ENCODE peak calls at places on chromosome 22, in four cellular contexts. One of them, this sample, is unnamed.
A peak's percentile ranks its signal among the peaks of the same experiment; 100 is the strongest.

GRCh38 chr22:38246046-38246658 is 26.7 kb downstream of the TMEM184B start:
- DNase-seq in left ventricle myocardium inferior: no peak
- DNase-seq in NT2/D1: no peak
- DNase-seq in foreskin fibroblast: no peak
- DNase-seq in this sample: no peak

GRCh38 chr22:50696799-50697561 is 24.4 kb downstream of the SHANK3 start:
- DNase-seq in left ventricle myocardium inferior: peak; percentile 20
- DNase-seq in NT2/D1: no peak
- DNase-seq in foreskin fibroblast: peak; percentile 55
- DNase-seq in this sample: no peak

GRCh38 chr22:45268167-45268957 is 16.4 kb upstream of the UPK3A start:
- DNase-seq in left ventricle myocardium inferior: no peak
- DNase-seq in NT2/D1: peak; percentile 81
- DNase-seq in foreskin fibroblast: peak; percentile 45
- DNase-seq in this sample: no peak

GRCh38 chr22:35154937-35155387 is 89.0 kb downstream of the ISX start:
- DNase-seq in left ventricle myocardium inferior: peak; percentile 26
- DNase-seq in NT2/D1: peak; percentile 82
- DNase-seq in foreskin fibroblast: peak; percentile 67
- DNase-seq in this sample: no peak

GRCh38 chr22:38699784-38700183 is 959 bp downstream of the JOSD1 start:
- DNase-seq in left ventricle myocardium inferior: no peak
- DNase-seq in NT2/D1: no peak
- DNase-seq in foreskin fibroblast: peak; percentile 62
- DNase-seq in this sample: no peak

GRCh38 chr22:19717691-19718254 is 3.5 kb downstream of the SEPTIN5 start:
- DNase-seq in left ventricle myocardium inferior: peak; percentile 81
- DNase-seq in NT2/D1: no peak
- DNase-seq in foreskin fibroblast: peak; percentile 90
- DNase-seq in this sample: no peak

GRCh38 chr22:49587987-49588386 is 239.7 kb downstream of the BRD1 start:
- DNase-seq in left ventricle myocardium inferior: no peak
- DNase-seq in NT2/D1: no peak
- DNase-seq in foreskin fibroblast: no peak
- DNase-seq in this sample: no peak

GRCh38 chr22:39896313-39896996 is 2.9 kb upstream of the ENTHD1 start:
- DNase-seq in left ventricle myocardium inferior: no peak
- DNase-seq in NT2/D1: no peak
- DNase-seq in foreskin fibroblast: no peak
- DNase-seq in this sample: no peak

GRCh38 chr22:50727678-50728522 is 10.1 kb upstream of the ACR start:
- DNase-seq in left ventricle myocardium inferior: peak; percentile 9
- DNase-seq in NT2/D1: no peak
- DNase-seq in foreskin fibroblast: no peak
- DNase-seq in this sample: no peak

GRCh38 chr22:37892566-37893338 is 13.3 kb upstream of the MICALL1 start:
- DNase-seq in left ventricle myocardium inferior: peak; percentile 75
- DNase-seq in NT2/D1: no peak
- DNase-seq in foreskin fibroblast: no peak
- DNase-seq in this sample: no peak

GRCh38 chr22:21585389-21585788 is 17.9 kb downstream of the UBE2L3 start:
- DNase-seq in left ventricle myocardium inferior: no peak
- DNase-seq in NT2/D1: no peak
- DNase-seq in foreskin fibroblast: no peak
- DNase-seq in this sample: no peak

GRCh38 chr22:22955276-22955798 is 67.7 kb downstream of the IGLL5 start:
- DNase-seq in left ventricle myocardium inferior: no peak
- DNase-seq in NT2/D1: no peak
- DNase-seq in foreskin fibroblast: no peak
- DNase-seq in this sample: no peak

GRCh38 chr22:48760481-48761238 is 1067.0 kb downstream of the BRD1 start:
- DNase-seq in left ventricle myocardium inferior: no peak
- DNase-seq in NT2/D1: no peak
- DNase-seq in foreskin fibroblast: no peak
- DNase-seq in this sample: no peak

GRCh38 chr22:46012881-46013281 is 35.9 kb upstream of the WNT7B start:
- DNase-seq in left ventricle myocardium inferior: peak; percentile 19
- DNase-seq in NT2/D1: no peak
- DNase-seq in foreskin fibroblast: no peak
- DNase-seq in this sample: no peak

GRCh38 chr22:19003518-19003917 is 67.4 kb upstream of the PRODH start:
- DNase-seq in left ventricle myocardium inferior: no peak
- DNase-seq in NT2/D1: no peak
- DNase-seq in foreskin fibroblast: no peak
- DNase-seq in this sample: no peak

GRCh38 chr22:30221121-30221992 is 25.2 kb downstream of the LIF start:
- DNase-seq in left ventricle myocardium inferior: no peak
- DNase-seq in NT2/D1: no peak
- DNase-seq in foreskin fibroblast: no peak
- DNase-seq in this sample: no peak

GRCh38 chr22:50576806-50577696 is 1.2 kb downstream of the CPT1B start:
- DNase-seq in left ventricle myocardium inferior: no peak
- DNase-seq in NT2/D1: no peak
- DNase-seq in foreskin fibroblast: no peak
- DNase-seq in this sample: no peak

GRCh38 chr22:37254867-37255233 is 10.8 kb upstream of the RAC2 start:
- DNase-seq in left ventricle myocardium inferior: no peak
- DNase-seq in NT2/D1: no peak
- DNase-seq in foreskin fibroblast: no peak
- DNase-seq in this sample: no peak

GRCh38 chr22:32376681-32377080 is 19.0 kb downstream of the RFPL3 start:
- DNase-seq in left ventricle myocardium inferior: no peak
- DNase-seq in NT2/D1: no peak
- DNase-seq in foreskin fibroblast: no peak
- DNase-seq in this sample: no peak

GRCh38 chr22:21778705-21779363 is 43.2 kb upstream of the YPEL1 start:
- DNase-seq in left ventricle myocardium inferior: no peak
- DNase-seq in NT2/D1: no peak
- DNase-seq in foreskin fibroblast: peak; percentile 56
- DNase-seq in this sample: no peak

GRCh38 chr22:24532075-24532474 is 22.9 kb downstream of the GUCD1 start:
- DNase-seq in left ventricle myocardium inferior: no peak
- DNase-seq in NT2/D1: no peak
- DNase-seq in foreskin fibroblast: no peak
- DNase-seq in this sample: no peak

DNA sequence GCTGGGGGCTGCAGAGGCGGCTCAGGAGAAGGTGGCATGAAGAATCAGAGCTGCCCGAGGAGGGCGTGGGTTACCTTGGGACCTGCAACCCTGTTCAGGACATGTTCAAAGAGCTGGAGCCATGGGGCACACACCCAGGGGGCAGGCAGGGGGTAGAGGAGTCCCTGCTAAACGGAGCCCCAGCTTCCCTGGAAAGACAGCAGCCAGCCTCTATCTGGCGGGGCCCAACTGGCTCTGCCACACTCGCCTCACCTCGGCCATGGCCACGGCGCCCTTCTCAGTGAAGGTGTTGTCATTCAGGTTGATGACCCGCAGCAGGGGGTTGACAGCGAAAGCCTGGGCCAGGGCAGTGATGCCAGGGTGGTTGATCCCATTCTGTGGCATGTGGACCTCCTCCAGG is 17.0 kb upstream of the CHADL start:
- DNase-seq in left ventricle myocardium inferior: no peak
- DNase-seq in NT2/D1: no peak
- DNase-seq in foreskin fibroblast: no peak
- DNase-seq in this sample: no peak
- H3K4me3 ChIP-seq in left ventricle myocardium inferior: no peak overlapping the region
- H3K4me3 ChIP-seq in NT2/D1: no peak overlapping the region
- H3K4me3 ChIP-seq in foreskin fibroblast: no peak overlapping the region
- H3K4me3 ChIP-seq in this sample: no peak overlapping the region

DNA sequence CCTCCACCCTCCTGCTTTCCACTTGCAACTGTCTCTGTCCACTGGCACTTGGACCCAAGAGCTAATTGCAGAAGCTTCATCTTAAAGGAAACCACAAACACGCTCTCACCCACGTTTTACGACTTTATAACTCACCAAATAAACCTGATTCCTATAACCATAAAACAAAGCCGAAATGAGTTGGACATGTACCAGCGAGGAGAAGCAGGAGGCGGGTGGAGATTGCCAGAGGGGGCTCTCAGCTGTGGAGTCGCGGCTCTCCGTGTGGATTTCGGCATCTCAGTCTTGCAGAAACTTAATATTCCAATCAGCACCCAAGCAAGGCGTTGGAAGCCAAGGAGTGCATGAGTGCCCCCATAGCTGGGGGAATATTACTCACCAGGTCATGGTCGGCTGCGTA is 483.6 kb downstream of the MN1 start:
- DNase-seq in left ventricle myocardium inferior: no peak
- DNase-seq in NT2/D1: no peak
- DNase-seq in foreskin fibroblast: no peak
- DNase-seq in this sample: peak; percentile 19
- H3K4me3 ChIP-seq in left ventricle myocardium inferior: no peak overlapping the region
- H3K4me3 ChIP-seq in NT2/D1: no peak overlapping the region
- H3K4me3 ChIP-seq in foreskin fibroblast: no peak overlapping the region
- H3K4me3 ChIP-seq in this sample: no peak overlapping the region

GRCh38 chr22:43153916-43154315 is 2.6 kb downstream of the TSPO start:
- DNase-seq in left ventricle myocardium inferior: no peak
- DNase-seq in NT2/D1: no peak
- DNase-seq in foreskin fibroblast: no peak
- DNase-seq in this sample: no peak
- H3K4me3 ChIP-seq in left ventricle myocardium inferior: no peak overlapping the region
- H3K4me3 ChIP-seq in NT2/D1: no peak overlapping the region
- H3K4me3 ChIP-seq in foreskin fibroblast: no peak overlapping the region
- H3K4me3 ChIP-seq in this sample: no peak overlapping the region

DNA sequence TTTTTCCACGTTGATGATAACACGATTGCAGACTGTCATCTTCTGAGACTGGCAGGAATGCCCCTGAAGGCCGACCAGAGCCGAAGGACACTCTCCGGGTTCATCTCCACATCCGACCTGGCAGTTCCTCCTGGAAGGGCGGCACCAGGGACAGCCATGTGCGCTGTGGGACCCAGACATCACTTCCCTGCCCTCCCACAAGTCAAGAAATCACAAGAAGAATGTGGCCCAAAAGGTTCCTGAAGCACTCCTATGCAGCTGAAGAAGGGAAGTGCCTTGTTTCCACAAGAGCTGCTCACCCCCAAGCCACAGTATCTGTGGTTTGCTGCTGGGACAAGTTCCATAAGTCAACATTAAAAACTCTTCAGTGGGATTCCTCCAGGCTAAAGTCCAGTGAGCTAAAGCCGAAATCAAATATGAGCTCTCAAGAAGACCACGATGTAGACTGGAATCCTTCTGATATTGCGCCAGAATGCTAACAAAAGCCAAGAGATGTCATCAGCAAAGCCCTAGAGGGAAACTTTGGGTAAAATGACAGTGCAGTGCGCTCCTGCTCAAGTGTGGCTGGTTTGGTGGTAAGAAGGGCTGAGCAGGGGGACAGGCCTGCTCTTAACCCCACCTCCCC is 21.2 kb downstream of the PACSIN2 start:
- DNase-seq in left ventricle myocardium inferior: no peak
- DNase-seq in NT2/D1: no peak
- DNase-seq in foreskin fibroblast: peak; percentile 78
- DNase-seq in this sample: no peak
- H3K4me3 ChIP-seq in left ventricle myocardium inferior: no peak overlapping the region
- H3K4me3 ChIP-seq in NT2/D1: no peak overlapping the region
- H3K4me3 ChIP-seq in foreskin fibroblast: no peak overlapping the region
- H3K4me3 ChIP-seq in this sample: no peak overlapping the region

DNA sequence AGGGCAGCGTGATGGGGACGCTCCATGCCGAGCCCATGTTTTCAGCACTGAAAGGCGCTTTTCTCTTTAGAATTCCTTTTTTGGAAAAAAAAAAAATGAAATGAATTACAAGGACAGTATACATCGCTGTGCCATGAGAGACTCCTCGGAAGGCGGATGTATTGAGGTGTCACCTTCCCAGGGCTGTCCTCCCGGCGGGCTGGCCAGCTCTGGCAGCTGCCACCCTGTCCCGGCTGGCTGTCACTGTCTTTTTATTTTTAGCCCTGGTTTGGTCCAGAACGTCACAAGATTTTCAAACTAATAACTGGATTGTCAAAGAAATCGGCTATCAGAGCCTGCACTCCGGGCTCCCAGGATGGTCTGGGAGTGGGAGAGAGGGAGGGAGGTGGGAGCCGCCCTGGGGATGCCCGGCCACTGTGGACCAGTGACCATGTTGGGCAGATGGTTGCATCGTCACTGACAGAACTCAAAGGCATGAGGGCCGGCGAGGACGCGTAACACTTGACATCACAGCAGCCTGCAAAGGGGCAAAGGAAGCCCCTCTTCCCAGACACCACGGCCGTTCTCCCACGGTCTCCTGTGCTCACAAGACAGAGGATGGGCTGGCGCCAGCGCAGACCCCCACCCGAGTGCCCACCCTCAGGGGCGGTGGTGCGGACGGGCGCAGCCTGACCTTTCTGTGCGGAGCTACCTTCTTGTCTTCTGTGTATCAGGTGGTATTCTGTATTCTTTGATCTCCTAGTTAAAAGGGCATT is 392.9 kb downstream of the TBC1D22A start:
- DNase-seq in left ventricle myocardium inferior: no peak
- DNase-seq in NT2/D1: no peak
- DNase-seq in foreskin fibroblast: no peak
- DNase-seq in this sample: no peak
- H3K4me3 ChIP-seq in left ventricle myocardium inferior: peak overlapping the region; percentile 53
- H3K4me3 ChIP-seq in NT2/D1: no peak overlapping the region
- H3K4me3 ChIP-seq in foreskin fibroblast: no peak overlapping the region
- H3K4me3 ChIP-seq in this sample: no peak overlapping the region

GRCh38 chr22:27802389-27803079 is 978 bp upstream of the MN1 start:
- DNase-seq in left ventricle myocardium inferior: no peak
- DNase-seq in NT2/D1: no peak
- DNase-seq in foreskin fibroblast: no peak
- DNase-seq in this sample: no peak
- H3K4me3 ChIP-seq in left ventricle myocardium inferior: peak overlapping the region; percentile 92
- H3K4me3 ChIP-seq in NT2/D1: peak overlapping the region; percentile 78
- H3K4me3 ChIP-seq in foreskin fibroblast: peak overlapping the region; percentile 72
- H3K4me3 ChIP-seq in this sample: peak overlapping the region; percentile 72

GRCh38 chr22:44025171-44026065 is 1.3 kb downstream of the PARVB start:
- DNase-seq in left ventricle myocardium inferior: peak; percentile 64
- DNase-seq in NT2/D1: no peak
- DNase-seq in foreskin fibroblast: no peak
- DNase-seq in this sample: no peak
- H3K4me3 ChIP-seq in left ventricle myocardium inferior: peak overlapping the region; percentile 80
- H3K4me3 ChIP-seq in NT2/D1: no peak overlapping the region
- H3K4me3 ChIP-seq in foreskin fibroblast: peak overlapping the region; percentile 44
- H3K4me3 ChIP-seq in this sample: peak overlapping the region; percentile 65

GRCh38 chr22:31246687-31247086 is 34.6 kb downstream of the LIMK2 start:
- DNase-seq in left ventricle myocardium inferior: no peak
- DNase-seq in NT2/D1: no peak
- DNase-seq in foreskin fibroblast: no peak
- DNase-seq in this sample: no peak

GRCh38 chr22:31247726-31248125 is 35.6 kb downstream of the LIMK2 start:
- DNase-seq in left ventricle myocardium inferior: no peak
- DNase-seq in NT2/D1: no peak
- DNase-seq in foreskin fibroblast: no peak
- DNase-seq in this sample: no peak

GRCh38 chr22:31248138-31248745 is 36.1 kb downstream of the LIMK2 start:
- DNase-seq in left ventricle myocardium inferior: peak; percentile 76
- DNase-seq in NT2/D1: peak; percentile 74
- DNase-seq in foreskin fibroblast: peak; percentile 94
- DNase-seq in this sample: peak; percentile 81

GRCh38 chr22:31250740-31251330 is 38.7 kb downstream of the LIMK2 start:
- DNase-seq in left ventricle myocardium inferior: no peak
- DNase-seq in NT2/D1: no peak
- DNase-seq in foreskin fibroblast: peak; percentile 39
- DNase-seq in this sample: no peak

GRCh38 chr22:31248965-31249940 is 37.2 kb downstream of the LIMK2 start:
- DNase-seq in left ventricle myocardium inferior: no peak
- DNase-seq in NT2/D1: no peak
- DNase-seq in foreskin fibroblast: no peak
- DNase-seq in this sample: no peak
- H3K4me3 ChIP-seq in left ventricle myocardium inferior: peak overlapping the region; percentile 70
- H3K4me3 ChIP-seq in NT2/D1: peak overlapping the region; percentile 48
- H3K4me3 ChIP-seq in foreskin fibroblast: peak overlapping the region; percentile 65
- H3K4me3 ChIP-seq in this sample: peak overlapping the region; percentile 63